ENCODE peak calls at places on chromosomes 4 and X, in nine cellular contexts. Z is naive thymus-derived CD4-positive, alpha-beta T cell; G is cardiac muscle cell; A is Panc1; U is effector memory CD4-positive, alpha-beta T cell; T is A549; O is mammary epithelial cell; D is SK-N-SH; Y is IMR-90. E is an unnamed sample.

GRCh38 chrX:45515262-45516215 is 314.9 kb upstream of the DIPK2B start:
- DNase-seq in G (peak; percentile 87), A (peak; percentile 80), Z (peak; percentile 23), O (peak; percentile 98), T (peak; percentile 56), U (peak; percentile 2), Y (peak; percentile 92), D (peak; percentile 20), E (peak; percentile 86)

GRCh38 chr4:76147454-76148141 is 599 bp downstream of the NUP54 start:
- DNase-seq in Z (no peak), A (peak; percentile 1), G (peak; percentile 87), Y (peak; percentile 75), O (peak; percentile 89), U (peak; percentile 17), T (peak; percentile 72), D (peak; percentile 84), E (peak; percentile 12)

GRCh38 chr4:84878090-84878489 is 88.4 kb downstream of the WDFY3 start:
- DNase-seq in Y (peak; percentile 89), D (no peak), A (no peak), O (peak; percentile 57), G (peak; percentile 73), Z (no peak), U (no peak), T (no peak), E (no peak)

GRCh38 chr4:7389719-7390118 is 45.0 kb downstream of the PSAPL1 start:
- DNase-seq in T (no peak), D (peak; percentile 15), G (no peak), Z (no peak), A (no peak), O (no peak), U (no peak), Y (no peak), E (no peak)

GRCh38 chr4:16897991-16898827 is at the start of gene LDB2:
- DNase-seq in O (no peak), D (peak; percentile 46), A (no peak), Z (no peak), T (no peak), Y (peak; percentile 88), U (no peak), G (peak; percentile 91), E (no peak)

GRCh38 chr4:1751919-1752283 is 30.6 kb downstream of the TACC3 start:
- DNase-seq in Y (no peak), O (no peak), G (no peak), U (no peak), D (no peak), Z (no peak), T (no peak), A (no peak), E (no peak)

GRCh38 chr4:147453561-147454141 is 27.2 kb upstream of the EDNRA start:
- DNase-seq in A (no peak), Y (peak; percentile 44), G (peak; percentile 95), Z (no peak), T (no peak), D (no peak), U (no peak), O (peak; percentile 76), E (peak; percentile 37)

GRCh38 chr4:184756399-184756798 is 22.5 kb upstream of the CENPU start:
- DNase-seq in U (no peak), D (no peak), O (peak; percentile 8), A (no peak), T (no peak), Y (peak; percentile 47), G (peak; percentile 94), Z (no peak), E (no peak)

GRCh38 chr4:100880012-100880411 is 362.2 kb upstream of the EMCN start:
- DNase-seq in U (no peak), O (no peak), D (no peak), T (no peak), Z (no peak), G (peak; percentile 6), A (no peak), Y (no peak), E (no peak)

GRCh38 chr4:147548251-147548650 is 67.4 kb downstream of the EDNRA start:
- DNase-seq in T (no peak), Z (no peak), G (no peak), U (no peak), A (no peak), O (no peak), Y (peak; percentile 60), D (no peak), E (no peak)

GRCh38 chrX:44903842-44904530 is 31.0 kb downstream of the KDM6A start:
- DNase-seq in G (no peak), T (no peak), U (no peak), A (no peak), Z (no peak), O (no peak), D (no peak), Y (no peak), E (no peak)

GRCh38 chr4:175784986-175785525 is 27.0 kb downstream of the GPM6A start:
- DNase-seq in G (no peak), O (no peak), D (no peak), U (no peak), Y (no peak), A (no peak), T (no peak), Z (no peak), E (no peak)

GRCh38 chr4:156941940-156942548 is 29.6 kb downstream of the PDGFC start:
- DNase-seq in G (peak; percentile 88), Z (no peak), Y (peak; percentile 97), T (peak; percentile 11), U (no peak), O (peak; percentile 80), D (no peak), A (no peak), E (peak; percentile 82)

GRCh38 chrX:120564925-120565324 is 4.2 kb upstream of the CUL4B start:
- DNase-seq in G (no peak), T (no peak), O (no peak), Z (no peak), U (no peak), D (no peak), Y (no peak), A (no peak), E (no peak)

GRCh38 chr4:73070072-73070385 is 513 bp upstream of the COX18 start:
- DNase-seq in O (no peak), G (no peak), D (no peak), T (no peak), Z (no peak), Y (no peak), U (no peak), A (no peak), E (no peak)

GRCh38 chrX:38154818-38155217 is 65.9 kb downstream of the SRPX start:
- DNase-seq in G (no peak), T (no peak), A (no peak), D (no peak), O (no peak), U (no peak), Z (no peak), Y (no peak), E (no peak)

GRCh38 chr4:864456-865120 is 38.7 kb upstream of the CPLX1 start:
- DNase-seq in Z (no peak), D (no peak), U (no peak), A (no peak), Y (no peak), O (no peak), G (no peak), T (no peak), E (no peak)

GRCh38 chrX:15737188-15737956 is 698 bp upstream of the CA5B start:
- DNase-seq in U (no peak), A (no peak), Z (no peak), T (no peak), D (no peak), O (peak; percentile 19), G (no peak), Y (peak; percentile 10), E (no peak)
- H3K27ac ChIP-seq in U (peak overlapping the region; percentile 90), A (peak overlapping the region; percentile 66), Z (peak overlapping the region; percentile 72), T (peak overlapping the region; percentile 69), D (peak overlapping the region; percentile 0), O (peak overlapping the region; percentile 24), G (no peak overlapping the region), Y (no peak overlapping the region), E (peak overlapping the region; percentile 27)

GRCh38 chrX:154441564-154441963 is 2.4 kb upstream of the FAM50A start:
- DNase-seq in D (no peak), G (no peak), U (peak; percentile 14), Z (no peak), O (no peak), T (no peak), A (no peak), Y (no peak), E (no peak)
- H3K27ac ChIP-seq in D (no peak overlapping the region), G (no peak overlapping the region), U (no peak overlapping the region), Z (peak overlapping the region; percentile 14), O (no peak overlapping the region), T (no peak overlapping the region), A (no peak overlapping the region), Y (no peak overlapping the region), E (no peak overlapping the region)

GRCh38 chrX:150870487-150871340 is 27.8 kb downstream of the CD99L2 start:
- DNase-seq in A (no peak), Y (peak; percentile 38), Z (no peak), U (no peak), T (no peak), G (peak; percentile 62), D (no peak), O (no peak), E (no peak)

GRCh38 chrX:150868625-150869024 is 29.8 kb downstream of the CD99L2 start:
- DNase-seq in T (no peak), Y (peak; percentile 74), D (no peak), G (no peak), Z (no peak), U (no peak), O (no peak), A (no peak), E (no peak)

GRCh38 chrX:150871341-150871811 is 27.1 kb downstream of the CD99L2 start:
- DNase-seq in A (no peak), T (no peak), D (no peak), O (no peak), Y (no peak), G (no peak), U (no peak), Z (no peak), E (no peak)

GRCh38 chrX:150869450-150869849 is 29.0 kb downstream of the CD99L2 start:
- DNase-seq in U (no peak), Y (no peak), Z (no peak), A (no peak), O (no peak), D (no peak), G (no peak), T (no peak), E (no peak)

GRCh38 chrX:150870059-150870458 is 28.4 kb downstream of the CD99L2 start:
- DNase-seq in Z (no peak), Y (no peak), O (no peak), U (no peak), G (no peak), T (no peak), D (no peak), A (no peak), E (no peak)
- H3K27ac ChIP-seq in Z (no peak overlapping the region), Y (no peak overlapping the region), O (no peak overlapping the region), U (no peak overlapping the region), G (no peak overlapping the region), T (peak overlapping the region; percentile 69), D (no peak overlapping the region), A (no peak overlapping the region), E (no peak overlapping the region)

GRCh38 chrX:22538581-22538980 is 265.9 kb downstream of the CBLL2 start:
- DNase-seq in U (no peak), G (no peak), Y (no peak), T (no peak), D (no peak), O (no peak), A (no peak), Z (no peak), E (no peak)

GRCh38 chrX:22542641-22543040 is 269.9 kb downstream of the CBLL2 start:
- DNase-seq in D (no peak), Z (no peak), T (no peak), A (no peak), G (no peak), O (no peak), Y (peak; percentile 8), U (no peak), E (no peak)

GRCh38 chrX:22541926-22542325 is 269.2 kb downstream of the CBLL2 start:
- DNase-seq in D (no peak), G (no peak), Y (no peak), U (no peak), O (no peak), Z (no peak), A (no peak), T (no peak), E (no peak)
- H3K27ac ChIP-seq in D (no peak overlapping the region), G (no peak overlapping the region), Y (no peak overlapping the region), U (no peak overlapping the region), O (no peak overlapping the region), Z (no peak overlapping the region), A (no peak overlapping the region), T (no peak overlapping the region), E (no peak overlapping the region)

E was measured in epithelial cell of prostate.